ENCODE peak calls at places on chromosomes 5 and 9, in ten cellular contexts. B is GM12891; O is HCEC 1CT; I is foreskin fibroblast; K is ACHN; L is left ventricle myocardium superior; U is neural crest cell; S is activated T-cell treated with anti-CD3 and anti-CD28 coated beads, Interleukin-2, amount 50 U/mL, for 48 hours; P is OCI-M1; T is activated T-helper 1 cell treated with anti-CD3 and anti-CD28 coated beads, Interleukin-2, amount 50 U/mL, for 16 hours. Z is an unnamed sample.

GRCh38 chr9:111959960-111960359 is 63.3 kb downstream of the UGCG start:
- DNase-seq in B (no peak), O (no peak), I (no peak), K (peak; percentile 73), L (no peak), U (no peak), S (no peak), P (no peak), T (no peak), Z (no peak)

GRCh38 chr5:169980418-169981053 is at the start of gene INSYN2B:
- DNase-seq in B (peak; percentile 22), O (peak; percentile 91), I (peak; percentile 78), K (peak; percentile 81), L (peak; percentile 60), U (peak; percentile 80), S (peak; percentile 47), P (peak; percentile 56), T (no peak), Z (no peak)

GRCh38 chr5:160601045-160601444 is 179.4 kb downstream of the PTTG1 start:
- DNase-seq in B (no peak), O (no peak), I (no peak), K (no peak), L (no peak), U (no peak), S (no peak), P (no peak), T (no peak), Z (no peak)

GRCh38 chr9:137673871-137674270 is 55.1 kb downstream of the EHMT1 start:
- DNase-seq in B (no peak), O (no peak), I (no peak), K (no peak), L (no peak), U (no peak), S (no peak), P (no peak), T (no peak), Z (no peak)

GRCh38 chr9:98370976-98371315 is 115.5 kb upstream of the TBC1D2 start:
- DNase-seq in B (no peak), O (no peak), I (no peak), K (no peak), L (no peak), U (no peak), S (no peak), P (no peak), T (no peak), Z (no peak)

GRCh38 chr5:38755171-38755570 is 90.6 kb upstream of the OSMR start:
- DNase-seq in B (no peak), O (peak; percentile 79), I (peak; percentile 79), K (no peak), L (no peak), U (no peak), S (no peak), P (no peak), T (no peak), Z (no peak)

GRCh38 chr5:79130781-79131180 is 19.2 kb downstream of the BHMT start:
- DNase-seq in B (no peak), O (no peak), I (no peak), K (no peak), L (no peak), U (no peak), S (no peak), P (no peak), T (no peak), Z (no peak)

GRCh38 chr5:2383678-2384025 is 367.8 kb downstream of the IRX2 start:
- DNase-seq in B (no peak), O (no peak), I (no peak), K (no peak), L (no peak), U (no peak), S (no peak), P (no peak), T (no peak), Z (no peak)

GRCh38 chr9:89844075-89844474 is 239.3 kb downstream of the GADD45G start:
- DNase-seq in B (no peak), O (no peak), I (no peak), K (no peak), L (no peak), U (no peak), S (no peak), P (no peak), T (no peak), Z (no peak)

GRCh38 chr9:94697972-94698581 is 28.4 kb upstream of the AOPEP start:
- DNase-seq in B (no peak), O (no peak), I (no peak), K (no peak), L (no peak), U (no peak), S (no peak), P (no peak), T (no peak), Z (no peak)

GRCh38 chr9:19049872-19050636 is 827 bp downstream of the RRAGA start:
- DNase-seq in B (no peak), O (peak; percentile 3), I (peak; percentile 31), K (peak; percentile 38), L (no peak), U (no peak), S (no peak), P (peak; percentile 33), T (no peak), Z (no peak)

GRCh38 chr5:13244151-13244550 is 700.3 kb downstream of the DNAH5 start:
- DNase-seq in B (no peak), O (no peak), I (no peak), K (no peak), L (no peak), U (no peak), S (no peak), P (no peak), T (no peak), Z (no peak)

GRCh38 chr9:5643005-5643624 is 14.2 kb downstream of the RIC1 start:
- DNase-seq in B (no peak), O (peak; percentile 41), I (no peak), K (no peak), L (no peak), U (no peak), S (no peak), P (no peak), T (no peak), Z (no peak)

GRCh38 chr5:104088876-104089778 is 526.5 kb upstream of the NUDT12 start:
- DNase-seq in B (no peak), O (peak; percentile 64), I (no peak), K (no peak), L (no peak), U (no peak), S (no peak), P (peak; percentile 86), T (no peak), Z (no peak)

GRCh38 chr5:68745459-68745858 is 348.4 kb upstream of the SLC30A5 start:
- DNase-seq in B (no peak), O (no peak), I (no peak), K (peak; percentile 11), L (no peak), U (no peak), S (no peak), P (no peak), T (no peak), Z (no peak)

GRCh38 chr5:149466457-149466972 is 84.7 kb downstream of the CSNK1A1 start:
- DNase-seq in B (no peak), O (peak; percentile 57), I (no peak), K (no peak), L (peak; percentile 26), U (no peak), S (peak; percentile 41), P (peak; percentile 62), T (no peak), Z (no peak)

GRCh38 chr9:130689937-130690700 is 3.5 kb upstream of the EXOSC2 start:
- DNase-seq in B (no peak), O (peak; percentile 96), I (peak; percentile 90), K (peak; percentile 96), L (no peak), U (no peak), S (no peak), P (peak; percentile 96), T (no peak), Z (no peak)

GRCh38 chr9:137314561-137315560 is 12.8 kb upstream of the NRARP start:
- DNase-seq in B (peak; percentile 33), O (no peak), I (no peak), K (no peak), L (peak; percentile 34), U (no peak), S (no peak), P (no peak), T (no peak), Z (no peak)

GRCh38 chr9:116147821-116148220 is 5.8 kb upstream of the PAPPA start:
- DNase-seq in B (no peak), O (no peak), I (no peak), K (no peak), L (no peak), U (no peak), S (no peak), P (no peak), T (no peak), Z (no peak)

GRCh38 chr5:33231214-33231710 is 209.5 kb upstream of the TARS1 start:
- DNase-seq in B (no peak), O (peak; percentile 36), I (no peak), K (no peak), L (no peak), U (no peak), S (no peak), P (no peak), T (no peak), Z (no peak)

GRCh38 chr9:108634669-108635462 is 220.9 kb downstream of the ACTL7B start:
- DNase-seq in B (no peak), O (peak; percentile 75), I (no peak), K (no peak), L (no peak), U (no peak), S (no peak), P (no peak), T (no peak), Z (no peak)

GRCh38 chr9:100277166-100277979 is 75.4 kb downstream of the TEX10 start:
- DNase-seq in B (no peak), O (peak; percentile 73), I (peak; percentile 60), K (peak; percentile 73), L (no peak), U (no peak), S (no peak), P (no peak), T (no peak), Z (no peak)

GRCh38 chr9:107737987-107738743 is 248.6 kb upstream of the KLF4 start:
- DNase-seq in B (no peak), O (no peak), I (peak; percentile 92), K (no peak), L (peak; percentile 76), U (no peak), S (no peak), P (no peak), T (no peak), Z (no peak)

GRCh38 chr5:96434201-96434645 is 1.2 kb upstream of the PCSK1 start:
- DNase-seq in B (no peak), O (peak; percentile 55), I (peak; percentile 48), K (peak; percentile 65), L (peak; percentile 72), U (peak; percentile 74), S (peak; percentile 66), P (peak; percentile 80), T (peak; percentile 8), Z (no peak)

GRCh38 chr9:131676431-131676972 is 63.4 kb downstream of the RAPGEF1 start:
- DNase-seq in B (no peak), O (no peak), I (no peak), K (no peak), L (no peak), U (no peak), S (peak; percentile 40), P (no peak), T (peak; percentile 34), Z (no peak)

GRCh38 chr5:42566658-42567313 is 143.5 kb downstream of the GHR start:
- DNase-seq in B (no peak), O (no peak), I (no peak), K (no peak), L (no peak), U (no peak), S (no peak), P (no peak), T (no peak), Z (no peak)

GRCh38 chr9:131312822-131313770 is 23.6 kb downstream of the PLPP7 start:
- DNase-seq in B (no peak), O (no peak), I (no peak), K (no peak), L (no peak), U (no peak), S (no peak), P (no peak), T (no peak), Z (no peak)

GRCh38 chr9:110997847-110998246 is 40.4 kb downstream of the LPAR1 start:
- DNase-seq in B (no peak), O (peak; percentile 45), I (peak; percentile 63), K (no peak), L (no peak), U (no peak), S (no peak), P (no peak), T (no peak), Z (no peak)

Z was measured in stimulated activated CD8-positive, alpha-beta memory T cell treated with anti-CD3 and anti-CD28 coated beads, Interleukin-4, amount 100 ng/mL, for 4 hours.